ENCODE peak calls at places on chromosomes 13 and 19, in five cellular contexts. D is HepG2, C is K562, Y is SK-N-SH, F is GM12878. L is an unnamed sample.
A peak's percentile ranks its signal among the peaks of the same experiment; 100 is the strongest.

GRCh38 chr13:44174769-44175425 is 198.7 kb upstream of the SERP2 start:
- DNase-seq in D (no peak), C (peak; percentile 11), Y (no peak), F (no peak), L (no peak)

GRCh38 chr13:95137096-95137495 is 164.2 kb downstream of the ABCC4 start:
- DNase-seq in D (no peak), C (no peak), Y (peak; percentile 11), F (no peak), L (no peak)

GRCh38 chr13:28590450-28590849 is 68.5 kb upstream of the POMP start:
- DNase-seq in D (no peak), C (no peak), Y (no peak), F (no peak), L (no peak)

GRCh38 chr19:54390942-54391577 is 24.2 kb upstream of the TTYH1 start:
- DNase-seq in D (peak; percentile 70), C (peak; percentile 41), Y (peak; percentile 68), F (no peak), L (peak; percentile 52)

GRCh38 chr19:7506385-7507328 is 9.2 kb upstream of the ZNF358 start:
- DNase-seq in D (peak; percentile 52), C (peak; percentile 89), Y (peak; percentile 81), F (no peak), L (peak; percentile 87)

GRCh38 chr19:10036601-10037071 is 23.4 kb downstream of the RDH8 start:
- DNase-seq in D (peak; percentile 73), C (no peak), Y (no peak), F (no peak), L (no peak)

GRCh38 chr19:23521471-23521870 is 126.2 kb upstream of the ZNF91 start:
- DNase-seq in D (no peak), C (no peak), Y (no peak), F (no peak), L (no peak)

GRCh38 chr19:7908742-7909461 is 5.2 kb downstream of the MAP2K7 start:
- DNase-seq in D (no peak), C (no peak), Y (no peak), F (no peak), L (no peak)

GRCh38 chr13:80337706-80338105 is 3.2 kb downstream of the SPRY2 start:
- DNase-seq in D (no peak), C (no peak), Y (no peak), F (no peak), L (no peak)

GRCh38 chr13:114145256-114145655 is 12.8 kb upstream of the RASA3 start:
- DNase-seq in D (no peak), C (no peak), Y (peak; percentile 40), F (no peak), L (no peak)

GRCh38 chr13:79491715-79492114 is 10.8 kb downstream of the NDFIP2 start:
- DNase-seq in D (no peak), C (no peak), Y (no peak), F (no peak), L (no peak)

GRCh38 chr13:27712421-27712820 is 79.9 kb upstream of the GSX1 start:
- DNase-seq in D (peak; percentile 36), C (no peak), Y (peak; percentile 26), F (no peak), L (no peak)

GRCh38 chr13:57582032-57582431 is 49.5 kb upstream of the PCDH17 start:
- DNase-seq in D (peak; percentile 4), C (no peak), Y (no peak), F (no peak), L (peak; percentile 14)

GRCh38 chr19:2986951-2987491 is 9.7 kb downstream of the TLE6 start:
- DNase-seq in D (no peak), C (no peak), Y (peak; percentile 88), F (no peak), L (no peak)

GRCh38 chr13:58823701-58824100 is 1192.2 kb downstream of the PCDH17 start:
- DNase-seq in D (no peak), C (no peak), Y (no peak), F (no peak), L (no peak)

GRCh38 chr19:50548191-50549058 is 19.8 kb downstream of the LRRC4B start:
- DNase-seq in D (no peak), C (no peak), Y (no peak), F (no peak), L (no peak)

GRCh38 chr19:45607071-45608029 is 5.3 kb upstream of the GPR4 start:
- DNase-seq in D (peak; percentile 60), C (peak; percentile 68), Y (peak; percentile 83), F (no peak), L (peak; percentile 75)

GRCh38 chr19:35421362-35421761 is 26.7 kb upstream of the FFAR2 start:
- DNase-seq in D (no peak), C (no peak), Y (no peak), F (no peak), L (no peak)

GRCh38 chr19:325937-326565 is 18.5 kb downstream of the MIER2 start:
- DNase-seq in D (no peak), C (no peak), Y (no peak), F (no peak), L (no peak)

GRCh38 chr13:83667606-83668005 is 214.7 kb downstream of the SLITRK1 start:
- DNase-seq in D (no peak), C (no peak), Y (no peak), F (no peak), L (no peak)

GRCh38 chr13:111521691-111522229 is 201.3 kb downstream of the TEX29 start:
- DNase-seq in D (no peak), C (no peak), Y (no peak), F (no peak), L (no peak)

GRCh38 chr19:33888665-33889064 is 92.0 kb downstream of the KCTD15 start:
- DNase-seq in D (no peak), C (no peak), Y (no peak), F (no peak), L (no peak)

GRCh38 chr19:2578391-2578826 is 102.5 kb downstream of the GADD45B start:
- DNase-seq in D (no peak), C (no peak), Y (no peak), F (no peak), L (no peak)

GRCh38 chr19:39946532-39946931 is 12.1 kb upstream of the FCGBP start:
- DNase-seq in D (no peak), C (no peak), Y (no peak), F (no peak), L (no peak)

GRCh38 chr13:83881917-83882625 is at the start of gene SLITRK1:
- DNase-seq in D (no peak), C (peak; percentile 2), Y (peak; percentile 16), F (peak; percentile 9), L (peak; percentile 89)

GRCh38 chr19:13902993-13903555 is 2.8 kb downstream of the BRME1 start:
- DNase-seq in D (no peak), C (no peak), Y (peak; percentile 59), F (no peak), L (no peak)

GRCh38 chr13:46894534-46894906 is 2.3 kb downstream of the HTR2A start:
- DNase-seq in D (no peak), C (no peak), Y (no peak), F (no peak), L (no peak)

GRCh38 chr13:36533806-36534205 is 101.5 kb downstream of the CCNA1 start:
- DNase-seq in D (no peak), C (no peak), Y (no peak), F (no peak), L (no peak)

GRCh38 chr13:43786766-43787517 is at the start of gene ENOX1:
- DNase-seq in D (no peak), C (no peak), Y (peak; percentile 92), F (no peak), L (peak; percentile 70)

GRCh38 chr19:3129112-3129511 is 6.7 kb upstream of the GNA15 start:
- DNase-seq in D (peak; percentile 35), C (no peak), Y (no peak), F (no peak), L (no peak)

GRCh38 chr13:48579167-48579918 is 46.5 kb upstream of the RCBTB2 start:
- DNase-seq in D (no peak), C (no peak), Y (no peak), F (peak; percentile 94), L (no peak)

GRCh38 chr19:28239270-28239669 is 973.7 kb downstream of the UQCRFS1 start:
- DNase-seq in D (no peak), C (peak; percentile 35), Y (peak; percentile 12), F (no peak), L (no peak)

GRCh38 chr13:51728972-51729371 is 75.0 kb downstream of the DHRS12 start:
- DNase-seq in D (no peak), C (no peak), Y (no peak), F (no peak), L (no peak)

GRCh38 chr19:13639342-13639929 is 124.9 kb upstream of the MRI1 start:
- DNase-seq in D (no peak), C (no peak), Y (no peak), F (no peak), L (no peak)

GRCh38 chr13:31898383-31899071 is 133.0 kb upstream of the FRY start:
- DNase-seq in D (no peak), C (no peak), Y (no peak), F (no peak), L (no peak)

GRCh38 chr19:33797821-33798633 is 1.4 kb downstream of the KCTD15 start:
- DNase-seq in D (no peak), C (peak; percentile 84), Y (peak; percentile 82), F (no peak), L (peak; percentile 36)

GRCh38 chr19:55254625-55254977 is 4.2 kb downstream of the PPP6R1 start:
- DNase-seq in D (no peak), C (no peak), Y (no peak), F (no peak), L (no peak)

GRCh38 chr13:106612688-106613087 is 44.8 kb upstream of the ARGLU1 start:
- DNase-seq in D (no peak), C (no peak), Y (no peak), F (no peak), L (no peak)

GRCh38 chr13:23460309-23460708 is 26.8 kb upstream of the SACS start:
- DNase-seq in D (no peak), C (no peak), Y (no peak), F (peak; percentile 71), L (no peak)

GRCh38 chr19:23481043-23481442 is 85.8 kb upstream of the ZNF91 start:
- DNase-seq in D (no peak), C (no peak), Y (no peak), F (no peak), L (no peak)

GRCh38 chr19:18865973-18866799 is 29.8 kb downstream of the CERS1 start:
- DNase-seq in D (peak; percentile 35), C (peak; percentile 89), Y (peak; percentile 98), F (no peak), L (peak; percentile 91)
- TF ChIP-seq FOXM1 in D (no peak), C (no peak), Y (no peak), F (no peak), L (no peak)

GRCh38 chr19:38932425-38933179 is 1.9 kb downstream of the MRPS12 start:
- DNase-seq in D (peak; percentile 63), C (no peak), Y (no peak), F (no peak), L (no peak)
- TF ChIP-seq FOXM1 in D (no peak), C (no peak), Y (no peak), F (no peak), L (no peak)

GRCh38 chr13:87280139-87280538 is 391.0 kb upstream of the SLITRK5 start:
- DNase-seq in D (no peak), C (no peak), Y (no peak), F (no peak), L (peak; percentile 38)

GRCh38 chr13:87274209-87274819 is 396.9 kb upstream of the SLITRK5 start:
- DNase-seq in D (peak; percentile 43), C (peak; percentile 3), Y (peak; percentile 25), F (no peak), L (peak; percentile 58)
- TF ChIP-seq FOXM1 in D (no peak), C (no peak), Y (no peak), F (no peak), L (no peak)

GRCh38 chr13:92260363-92260762 is 861.9 kb downstream of the GPC5 start:
- DNase-seq in D (no peak), C (no peak), Y (no peak), F (no peak), L (no peak)
- TF ChIP-seq FOXM1 in D (no peak), C (no peak), Y (no peak), F (no peak), L (no peak)